ENCODE peak calls at places on chromosomes 1 and 21, in seven cellular contexts. X is transverse colon, B is heart left ventricle, O is IMR-90, Y is heart right ventricle, S is fibroblast of lung, Q is cardiac muscle cell. Z is an unnamed sample.
A peak's percentile ranks its signal among the peaks of the same experiment; 100 is the strongest.

GRCh38 chr21:45949928-45950739 is 31.4 kb upstream of the COL6A1 start:
- DNase-seq in X (no peak), B (no peak), O (no peak), Y (no peak), S (no peak), Q (no peak), Z (no peak)

GRCh38 chr1:93821412-93822144 is 57.4 kb downstream of the DNTTIP2 start:
- DNase-seq in X (no peak), B (no peak), O (no peak), Y (no peak), S (no peak), Q (no peak), Z (no peak)

GRCh38 chr1:20216574-20216973 is 30.3 kb upstream of the PLA2G2C start:
- DNase-seq in X (peak; percentile 29), B (no peak), O (peak; percentile 10), Y (no peak), S (no peak), Q (peak; percentile 36), Z (no peak)

GRCh38 chr1:924619-925323 is 1.0 kb downstream of the SAMD11 start:
- DNase-seq in X (peak; percentile 36), B (no peak), O (peak; percentile 36), Y (no peak), S (peak; percentile 64), Q (peak; percentile 51), Z (no peak)

GRCh38 chr21:45478115-45478801 is 64.0 kb downstream of the SLC19A1 start:
- DNase-seq in X (peak; percentile 74), B (peak; percentile 64), O (peak; percentile 49), Y (peak; percentile 73), S (peak; percentile 57), Q (peak; percentile 76), Z (peak; percentile 59)

GRCh38 chr1:80349218-80349617 is 1342.7 kb upstream of the ADGRL4 start:
- DNase-seq in X (no peak), B (no peak), O (no peak), Y (no peak), S (no peak), Q (no peak), Z (no peak)

GRCh38 chr1:177890459-177890858 is 79.4 kb downstream of the SEC16B start:
- DNase-seq in X (no peak), B (no peak), O (no peak), Y (no peak), S (no peak), Q (no peak), Z (no peak)

GRCh38 chr1:228334226-228334935 is 72.3 kb downstream of the TRIM11 start:
- DNase-seq in X (peak; percentile 4), B (peak; percentile 13), O (no peak), Y (no peak), S (no peak), Q (no peak), Z (peak; percentile 6)

GRCh38 chr1:46003315-46003714 is 129.1 kb downstream of the PIK3R3 start:
- DNase-seq in X (no peak), B (no peak), O (no peak), Y (no peak), S (no peak), Q (no peak), Z (no peak)

GRCh38 chr1:119549719-119550141 is 42.7 kb downstream of the HSD3B1 start:
- DNase-seq in X (peak; percentile 32), B (peak; percentile 44), O (peak; percentile 67), Y (peak; percentile 55), S (peak; percentile 58), Q (peak; percentile 87), Z (no peak)

GRCh38 chr1:2319291-2319690 is 72.1 kb downstream of the MORN1 start:
- DNase-seq in X (no peak), B (no peak), O (no peak), Y (no peak), S (no peak), Q (no peak), Z (no peak)

GRCh38 chr21:44364151-44365053 is 11.0 kb downstream of the TRPM2 start:
- DNase-seq in X (no peak), B (no peak), O (no peak), Y (no peak), S (no peak), Q (no peak), Z (no peak)

GRCh38 chr1:234755449-234755863 is 145.5 kb upstream of the IRF2BP2 start:
- DNase-seq in X (peak; percentile 77), B (peak; percentile 66), O (peak; percentile 95), Y (peak; percentile 65), S (peak; percentile 93), Q (peak; percentile 94), Z (no peak)

GRCh38 chr1:201540846-201541735 is 2.2 kb downstream of the NAV1 start:
- DNase-seq in X (no peak), B (no peak), O (no peak), Y (no peak), S (no peak), Q (no peak), Z (no peak)

GRCh38 chr1:113434874-113435175 is 44.5 kb downstream of the MAGI3 start:
- DNase-seq in X (no peak), B (no peak), O (no peak), Y (no peak), S (no peak), Q (no peak), Z (no peak)

GRCh38 chr1:34831721-34832246 is 27.8 kb downstream of the SMIM12 start:
- DNase-seq in X (no peak), B (no peak), O (no peak), Y (no peak), S (no peak), Q (no peak), Z (no peak)

GRCh38 chr21:38861989-38862683 is 56.4 kb downstream of the ETS2 start:
- DNase-seq in X (no peak), B (no peak), O (no peak), Y (no peak), S (peak; percentile 26), Q (no peak), Z (no peak)

GRCh38 chr21:45074048-45074817 is at the start of gene ADARB1:
- DNase-seq in X (peak; percentile 57), B (peak; percentile 77), O (peak; percentile 56), Y (peak; percentile 48), S (peak; percentile 55), Q (peak; percentile 64), Z (peak; percentile 65)

GRCh38 chr1:100834779-100835645 is 59.6 kb downstream of the EXTL2 start:
- DNase-seq in X (no peak), B (no peak), O (peak; percentile 11), Y (no peak), S (no peak), Q (peak; percentile 24), Z (no peak)

GRCh38 chr1:26602378-26602959 is 72.9 kb downstream of the RPS6KA1 start:
- DNase-seq in X (peak; percentile 22), B (peak; percentile 35), O (peak; percentile 68), Y (peak; percentile 70), S (peak; percentile 41), Q (peak; percentile 76), Z (no peak)

GRCh38 chr1:232486006-232486405 is 143.9 kb downstream of the SIPA1L2 start:
- DNase-seq in X (no peak), B (no peak), O (peak; percentile 52), Y (no peak), S (no peak), Q (no peak), Z (no peak)

DNA sequence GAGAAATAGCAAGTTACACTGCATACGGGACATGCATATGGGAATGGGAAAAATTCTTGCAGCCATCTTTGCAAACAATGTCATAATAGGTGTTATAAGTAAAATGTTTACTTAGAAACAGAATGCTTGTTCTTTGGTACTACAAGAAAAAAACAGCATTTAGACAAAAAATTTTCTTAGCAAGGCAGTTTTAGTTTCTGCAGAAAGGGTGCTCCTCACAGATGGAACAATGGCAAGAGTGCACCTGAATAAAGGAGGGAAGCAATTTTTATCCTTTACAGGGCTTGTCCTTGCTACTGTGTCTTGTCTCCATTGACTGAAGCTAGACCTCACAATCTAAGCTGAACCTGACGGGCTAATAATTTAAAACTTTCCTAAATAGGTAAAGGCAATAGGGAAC is 79.2 kb upstream of the DESI2 start:
- DNase-seq in X (no peak), B (no peak), O (no peak), Y (no peak), S (no peak), Q (no peak), Z (no peak)
- H3K9me3 ChIP-seq in X (peaks cover 52% of the 10 kb centered on the region), B (peaks cover 15% of the 10 kb centered on the region), O (peaks cover 36% of the 10 kb centered on the region), Y (peaks cover 64% of the 10 kb centered on the region), S (no peaks in the 10 kb centered on the region), Q (peaks cover 5% of the 10 kb centered on the region), Z (peaks cover 5% of the 10 kb centered on the region)

DNA sequence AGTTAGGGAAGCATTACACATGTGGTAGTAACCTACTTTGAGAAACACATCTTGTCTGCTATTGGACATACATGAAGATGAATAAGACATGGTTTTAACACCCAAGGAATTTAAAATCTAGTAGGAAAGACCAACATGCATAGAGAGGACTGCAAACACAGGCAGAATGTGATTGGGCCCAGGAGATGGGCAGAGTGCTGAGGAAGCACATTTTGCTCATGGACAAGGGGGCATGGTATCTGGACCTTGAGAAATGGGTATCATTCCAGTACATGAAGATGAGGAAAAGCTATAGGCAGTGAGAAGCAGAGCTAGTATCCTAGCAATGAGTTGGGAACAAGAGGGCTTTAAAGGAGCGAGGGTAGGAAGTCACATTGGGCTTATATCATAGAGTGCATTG is 142.7 kb downstream of the SPATA46 start:
- DNase-seq in X (no peak), B (no peak), O (no peak), Y (no peak), S (no peak), Q (no peak), Z (no peak)
- H3K9me3 ChIP-seq in X (no peaks in the 10 kb centered on the region), B (no peaks in the 10 kb centered on the region), O (no peaks in the 10 kb centered on the region), Y (no peaks in the 10 kb centered on the region), S (no peaks in the 10 kb centered on the region), Q (no peaks in the 10 kb centered on the region), Z (no peaks in the 10 kb centered on the region)

DNA sequence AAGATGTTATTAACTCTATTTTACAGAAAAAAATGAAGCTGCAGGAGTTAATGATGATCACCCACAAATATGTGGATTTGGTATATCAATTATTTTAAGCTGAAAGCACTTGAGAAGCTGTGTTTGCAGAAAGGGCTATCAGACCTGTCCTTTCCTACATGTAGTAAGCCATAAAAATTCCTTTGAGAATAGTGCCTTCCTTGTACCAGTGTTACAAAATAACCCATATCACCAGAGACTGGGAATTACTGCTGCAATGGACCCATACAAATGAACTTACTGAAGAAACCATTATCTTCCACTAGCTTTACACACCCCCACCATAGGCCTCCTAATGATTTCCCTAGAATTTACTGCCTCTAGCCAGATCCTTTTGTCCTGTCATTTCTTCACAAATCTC is 99.2 kb upstream of the ZRANB2 start:
- DNase-seq in X (no peak), B (no peak), O (no peak), Y (no peak), S (no peak), Q (no peak), Z (no peak)
- H3K9me3 ChIP-seq in X (no peaks in the 10 kb centered on the region), B (no peaks in the 10 kb centered on the region), O (no peaks in the 10 kb centered on the region), Y (no peaks in the 10 kb centered on the region), S (no peaks in the 10 kb centered on the region), Q (no peaks in the 10 kb centered on the region), Z (no peaks in the 10 kb centered on the region)

DNA sequence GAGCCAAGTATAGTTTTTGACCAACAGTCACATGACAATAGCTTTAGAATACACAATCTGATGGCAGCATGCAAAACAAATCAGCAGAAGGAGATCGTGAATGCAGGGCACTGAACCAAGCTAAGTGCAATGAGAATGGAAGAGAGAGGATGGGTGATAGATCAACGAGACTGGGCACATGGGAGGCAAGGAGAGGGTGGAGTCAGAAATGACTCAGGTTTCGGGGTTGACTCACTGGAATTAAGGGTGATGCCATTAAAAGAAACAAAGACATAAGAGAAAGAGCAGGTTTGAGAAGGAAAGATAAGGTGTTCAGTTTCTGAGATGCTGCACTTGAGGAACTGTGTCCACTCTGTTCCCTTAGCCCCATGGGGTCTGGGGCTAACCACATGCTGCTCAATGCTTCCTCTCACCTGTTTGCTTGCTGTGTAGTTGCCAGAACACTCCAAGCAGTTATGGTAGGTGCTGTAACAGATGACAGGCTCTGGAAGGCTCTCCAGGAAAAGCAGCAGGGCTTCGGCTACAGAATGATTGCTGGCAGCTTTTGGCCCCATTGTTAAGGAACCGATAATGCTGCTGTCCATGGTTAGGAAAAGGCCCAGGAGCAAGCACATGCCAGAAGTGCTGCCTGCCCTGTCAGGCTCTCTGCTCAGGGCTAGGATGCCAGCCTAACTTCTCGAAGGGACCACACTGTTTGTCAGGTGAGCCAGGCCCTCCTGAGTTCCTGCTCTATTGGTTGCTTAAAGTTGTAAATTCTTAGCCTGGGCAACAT is 6.1 kb upstream of the MTF1 start:
- DNase-seq in X (no peak), B (no peak), O (peak; percentile 34), Y (no peak), S (peak; percentile 26), Q (no peak), Z (no peak)
- H3K9me3 ChIP-seq in X (no peaks in the 10 kb centered on the region), B (no peaks in the 10 kb centered on the region), O (no peaks in the 10 kb centered on the region), Y (no peaks in the 10 kb centered on the region), S (no peaks in the 10 kb centered on the region), Q (no peaks in the 10 kb centered on the region), Z (no peaks in the 10 kb centered on the region)